ENCODE peak calls at places on chromosomes 4 and X, in ten cellular contexts. Z is activated B cell treated with CpG ODN at 0.5 μM for 24 hours; A is NCI-H774; P is fibroblast of the conjunctiva; X is Ammon's horn; J is GM23338; C is lung microvascular endothelial cell; U is stimulated activated CD4-positive, alpha-beta T cell treated with anti-CD3 and anti-CD28 coated beads, Interleukin-2, amount 100 ng/mL, for 24 hours; F is activated CD8-positive, alpha-beta memory T cell treated with anti-CD3 and anti-CD28 coated beads, Interleukin-2, amount 50 U/mL, for 48 hours; Y is right cardiac atrium. L is an unnamed sample.

GRCh38 chr4:110533590-110533910 is 57.6 kb downstream of the ENPEP start:
- DNase-seq in X (no peak), U (no peak), P (no peak), Z (no peak), A (no peak), F (no peak), Y (no peak), C (peak), J (no peak), L (no peak)

GRCh38 chr4:141403782-141404181 is 183.1 kb downstream of the ZNF330 start:
- DNase-seq in J (no peak), A (no peak), P (no peak), C (no peak), X (no peak), U (no peak), Y (no peak), Z (no peak), F (no peak), L (no peak)

GRCh38 chr4:7367361-7367760 is 67.4 kb downstream of the PSAPL1 start:
- DNase-seq in C (no peak), J (no peak), F (no peak), A (no peak), U (no peak), Y (peak), Z (no peak), X (peak), P (no peak), L (no peak)

GRCh38 chr4:82043081-82043808 is 330.5 kb downstream of the HNRNPD start:
- DNase-seq in Z (no peak), J (peak), Y (peak), U (no peak), F (no peak), C (no peak), A (no peak), P (no peak), X (no peak), L (no peak)

GRCh38 chrX:53714580-53715335 is 28.2 kb upstream of the HUWE1 start:
- DNase-seq in C (no peak), A (no peak), U (peak), P (no peak), X (peak), F (peak), Z (peak), J (peak), Y (no peak), L (peak)

GRCh38 chr4:186844059-186844681 is 120.5 kb upstream of the FAT1 start:
- DNase-seq in U (no peak), C (no peak), A (no peak), Y (peak), J (no peak), F (no peak), Z (no peak), P (no peak), X (no peak), L (no peak)

GRCh38 chrX:11944486-11944885 is 186.4 kb downstream of the MSL3 start:
- DNase-seq in F (no peak), Z (no peak), C (peak), J (peak), X (peak), Y (peak), P (peak), A (peak), U (no peak), L (no peak)

GRCh38 chr4:53205970-53206369 is 159.9 kb downstream of the SCFD2 start:
- DNase-seq in A (no peak), J (no peak), P (no peak), F (no peak), Z (no peak), X (no peak), U (no peak), C (no peak), Y (no peak), L (no peak)

GRCh38 chr4:55907469-55907868 is 41.3 kb upstream of the CEP135 start:
- DNase-seq in U (no peak), X (no peak), Y (no peak), F (no peak), C (no peak), P (no peak), Z (no peak), A (no peak), J (no peak), L (no peak)

GRCh38 chr4:118113220-118113619 is 78.9 kb downstream of the NDST3 start:
- DNase-seq in A (no peak), Y (no peak), P (no peak), U (no peak), X (no peak), Z (no peak), C (peak), J (no peak), F (no peak), L (no peak)

GRCh38 chr4:2817701-2818350 is 24.9 kb downstream of the SH3BP2 start:
- DNase-seq in U (peak), J (peak), Z (no peak), P (no peak), A (no peak), X (no peak), C (peak), F (no peak), Y (peak), L (no peak)

GRCh38 chr4:13529130-13529919 is 15.0 kb downstream of the NKX3-2 start:
- DNase-seq in A (no peak), Y (no peak), U (no peak), X (no peak), Z (no peak), J (no peak), F (peak), P (no peak), C (no peak), L (no peak)

GRCh38 chr4:89674876-89675459 is 162.0 kb downstream of the SNCA start:
- DNase-seq in A (peak), Z (no peak), P (no peak), Y (no peak), X (no peak), J (peak), U (no peak), F (no peak), C (no peak), L (no peak)

L was measured in stimulated activated naive B cell treated with anti-CD40 and anti-IgM and Interleukin-4, amounts not matched to agents 10 μg/mL and 1 μg/mL and 100 μg/mL, for 72 hours.